ENCODE peak calls at places on chromosomes 11 and 22, in five cellular contexts. R, V, J, K and A are unnamed samples.
A peak's percentile ranks its signal among the peaks of the same experiment; 100 is the strongest.

GRCh38 chr22:34866501-34867171 is 199.3 kb upstream of the ISX start:
- DNase-seq in K (no peak), J (no peak), R (no peak), V (no peak), A (peak; percentile 78)

GRCh38 chr11:26331911-26332571 is at the start of gene ANO3:
- DNase-seq in K (peak; percentile 76), R (no peak), J (no peak), V (peak; percentile 55), A (peak; percentile 52)

GRCh38 chr22:43131773-43132501 is 11.3 kb downstream of the MCAT start:
- DNase-seq in V (no peak), J (no peak), K (no peak), R (no peak), A (no peak)

GRCh38 chr11:109519253-109519652 is 97.3 kb downstream of the C11orf87 start:
- DNase-seq in J (no peak), K (no peak), V (no peak), R (no peak), A (no peak)

GRCh38 chr11:30143098-30143705 is 87.6 kb upstream of the FSHB start:
- DNase-seq in J (no peak), V (no peak), K (peak; percentile 54), R (no peak), A (peak; percentile 17)

GRCh38 chr11:95282337-95282751 is 51.3 kb upstream of the SESN3 start:
- DNase-seq in K (no peak), J (no peak), V (peak; percentile 70), R (no peak), A (no peak)

GRCh38 chr11:131295986-131296385 is 74.4 kb upstream of the NTM start:
- DNase-seq in R (no peak), V (no peak), K (no peak), J (no peak), A (no peak)

GRCh38 chr22:30893434-30894370 is 74.9 kb downstream of the MORC2 start:
- DNase-seq in R (no peak), V (no peak), J (no peak), K (no peak), A (no peak)

GRCh38 chr11:45025716-45026492 is 75.2 kb upstream of the TP53I11 start:
- DNase-seq in V (no peak), J (no peak), K (no peak), R (no peak), A (no peak)

GRCh38 chr11:117313103-117313502 is 3.0 kb downstream of the BACE1 start:
- DNase-seq in V (no peak), R (no peak), J (no peak), K (no peak), A (no peak)

GRCh38 chr22:23849009-23850006 is 8.4 kb upstream of the SLC2A11 start:
- DNase-seq in R (peak; percentile 91), K (peak; percentile 81), J (peak; percentile 83), V (peak; percentile 86), A (peak; percentile 73)

GRCh38 chr22:42955087-42955630 is 59.8 kb downstream of the PACSIN2 start:
- DNase-seq in R (no peak), K (no peak), V (no peak), J (no peak), A (peak; percentile 55)

GRCh38 chr11:74780277-74780870 is 31.7 kb downstream of the RNF169 start:
- DNase-seq in V (no peak), K (no peak), J (no peak), R (no peak), A (no peak)

GRCh38 chr11:27462543-27462942 is 10.0 kb downstream of the LGR4 start:
- DNase-seq in V (no peak), R (no peak), K (no peak), J (no peak), A (no peak)

GRCh38 chr11:368414-369335 is 624 bp upstream of the B4GALNT4 start:
- DNase-seq in J (no peak), K (no peak), V (no peak), R (no peak), A (no peak)

GRCh38 chr11:12547953-12548650 is 126.1 kb upstream of the TEAD1 start:
- DNase-seq in J (no peak), K (no peak), V (no peak), R (no peak), A (no peak)

GRCh38 chr11:88384004-88384677 is 46.6 kb upstream of the CTSC start:
- DNase-seq in V (no peak), R (no peak), K (no peak), J (no peak), A (peak; percentile 67)

GRCh38 chr22:33650244-33650643 is 270.0 kb downstream of the LARGE1 start:
- DNase-seq in V (no peak), K (no peak), R (no peak), J (no peak), A (no peak)

GRCh38 chr11:128550967-128551522 is 36.3 kb downstream of the ETS1 start:
- DNase-seq in V (no peak), R (no peak), K (no peak), J (no peak), A (no peak)

GRCh38 chr11:62860835-62861563 is 19.7 kb upstream of the SLC3A2 start:
- DNase-seq in K (no peak), R (no peak), V (no peak), J (no peak), A (no peak)

GRCh38 chr11:86761978-86762377 is 38.4 kb upstream of the PRSS23 start:
- DNase-seq in K (no peak), V (no peak), J (no peak), R (no peak), A (no peak)

GRCh38 chr11:70456921-70457532 is 58.7 kb downstream of the CTTN start:
- DNase-seq in R (no peak), K (no peak), J (no peak), V (no peak), A (no peak)

GRCh38 chr22:49450521-49450920 is 377.2 kb downstream of the BRD1 start:
- DNase-seq in V (no peak), J (no peak), R (no peak), K (no peak), A (no peak)

GRCh38 chr11:120564573-120565301 is 53.2 kb downstream of the GRIK4 start:
- DNase-seq in K (no peak), V (no peak), R (no peak), J (no peak), A (no peak)

GRCh38 chr22:48222742-48223487 is 1460.5 kb downstream of the TBC1D22A start:
- DNase-seq in R (no peak), J (no peak), V (peak; percentile 23), K (no peak), A (no peak)

GRCh38 chr11:75731095-75731494 is 13.5 kb downstream of the MOGAT2 start:
- DNase-seq in K (no peak), R (no peak), J (no peak), V (no peak), A (no peak)

GRCh38 chr11:22624742-22625447 is 728 bp downstream of the FANCF start:
- DNase-seq in V (peak; percentile 76), R (peak; percentile 43), J (peak; percentile 53), K (peak; percentile 82), A (peak; percentile 76)